ENCODE peak calls at places on chromosome 14, in nine cellular contexts. A, R, W, X, O, H, C, U and G are unnamed samples.

GRCh38 chr14:92987713-92988510 is 65.0 kb downstream of the CHGA start:
- DNase-seq in A (no peak), R (no peak), W (no peak), X (no peak), O (no peak), H (no peak), C (no peak), U (peak), G (no peak)

GRCh38 chr14:41785696-41786095 is 179.0 kb downstream of the LRFN5 start:
- DNase-seq in A (no peak), R (peak), W (no peak), X (no peak), O (no peak), H (no peak), C (no peak), U (no peak), G (no peak)

GRCh38 chr14:51614707-51615106 is 37.0 kb upstream of the FRMD6 start:
- DNase-seq in A (no peak), R (no peak), W (no peak), X (no peak), O (no peak), H (no peak), C (no peak), U (no peak), G (no peak)

GRCh38 chr14:67583711-67584644 is 16.1 kb downstream of the PIGH start:
- DNase-seq in A (no peak), R (peak), W (no peak), X (peak), O (no peak), H (peak), C (peak), U (peak), G (peak)

GRCh38 chr14:77009014-77009413 is 19.5 kb downstream of the IRF2BPL start:
- DNase-seq in A (peak), R (no peak), W (no peak), X (no peak), O (no peak), H (no peak), C (no peak), U (no peak), G (no peak)

GRCh38 chr14:99124482-99125104 is 147.4 kb downstream of the BCL11B start:
- DNase-seq in A (peak), R (no peak), W (no peak), X (no peak), O (no peak), H (no peak), C (peak), U (peak), G (no peak)

GRCh38 chr14:68665792-68666195 is 127.1 kb downstream of the ZFP36L1 start:
- DNase-seq in A (no peak), R (no peak), W (no peak), X (no peak), O (no peak), H (no peak), C (no peak), U (no peak), G (no peak)

GRCh38 chr14:41000350-41000749 is 606.3 kb upstream of the LRFN5 start:
- DNase-seq in A (no peak), R (no peak), W (no peak), X (no peak), O (no peak), H (no peak), C (no peak), U (no peak), G (no peak)

GRCh38 chr14:104431351-104431928 is 148.1 kb upstream of the C14orf180 start:
- DNase-seq in A (no peak), R (no peak), W (no peak), X (no peak), O (peak), H (no peak), C (no peak), U (no peak), G (no peak)

GRCh38 chr14:88384653-88385205 is 728 bp upstream of the SPATA7 start:
- DNase-seq in A (peak), R (no peak), W (no peak), X (no peak), O (no peak), H (peak), C (no peak), U (no peak), G (no peak)

GRCh38 chr14:73239463-73240241 is 2.3 kb downstream of the PAPLN start:
- DNase-seq in A (peak), R (peak), W (no peak), X (peak), O (peak), H (no peak), C (no peak), U (no peak), G (peak)

GRCh38 chr14:58151264-58151700 is 731 bp downstream of the ARMH4 start:
- DNase-seq in A (no peak), R (peak), W (no peak), X (peak), O (no peak), H (no peak), C (no peak), U (no peak), G (no peak)

GRCh38 chr14:69289811-69290520 is 30.0 kb downstream of the GALNT16 start:
- DNase-seq in A (no peak), R (no peak), W (no peak), X (no peak), O (no peak), H (no peak), C (no peak), U (no peak), G (no peak)

GRCh38 chr14:105862581-105863239 is 336.3 kb downstream of the TMEM121 start:
- DNase-seq in A (no peak), R (no peak), W (no peak), X (no peak), O (no peak), H (no peak), C (peak), U (peak), G (no peak)

GRCh38 chr14:56136571-56137498 is 18.6 kb downstream of the PELI2 start:
- DNase-seq in A (no peak), R (no peak), W (no peak), X (no peak), O (no peak), H (no peak), C (no peak), U (no peak), G (no peak)

GRCh38 chr14:50311337-50311973 is 574 bp downstream of the L2HGDH start:
- DNase-seq in A (no peak), R (no peak), W (no peak), X (peak), O (no peak), H (no peak), C (no peak), U (no peak), G (no peak)

GRCh38 chr14:23123419-23123818 is 4.4 kb upstream of the CEBPE start:
- DNase-seq in A (peak), R (no peak), W (no peak), X (no peak), O (no peak), H (peak), C (peak), U (peak), G (peak)

GRCh38 chr14:45298427-45299117 is 45.6 kb upstream of the MIS18BP1 start:
- DNase-seq in A (no peak), R (no peak), W (no peak), X (no peak), O (no peak), H (no peak), C (no peak), U (no peak), G (no peak)

GRCh38 chr14:105485720-105486332 is 860 bp upstream of the CRIP1 start:
- DNase-seq in A (no peak), R (peak), W (no peak), X (peak), O (no peak), H (peak), C (no peak), U (no peak), G (no peak)

GRCh38 chr14:49303952-49304516 is 282.1 kb downstream of the RPS29 start:
- DNase-seq in A (no peak), R (peak), W (no peak), X (peak), O (no peak), H (no peak), C (no peak), U (no peak), G (peak)

GRCh38 chr14:69154779-69155178 is 1.9 kb upstream of the DCAF5 start:
- DNase-seq in A (no peak), R (peak), W (no peak), X (peak), O (no peak), H (no peak), C (peak), U (no peak), G (no peak)

GRCh38 chr14:102085503-102085902 is 1.3 kb downstream of the HSP90AA1 start:
- DNase-seq in A (no peak), R (no peak), W (no peak), X (no peak), O (no peak), H (no peak), C (no peak), U (peak), G (no peak)

GRCh38 chr14:101616202-101616601 is 54.9 kb downstream of the DIO3 start:
- DNase-seq in A (no peak), R (no peak), W (no peak), X (no peak), O (no peak), H (no peak), C (no peak), U (no peak), G (no peak)

GRCh38 chr14:104281768-104282301 is 143.4 kb downstream of the KIF26A start:
- DNase-seq in A (no peak), R (no peak), W (no peak), X (no peak), O (no peak), H (no peak), C (peak), U (peak), G (no peak)

GRCh38 chr14:76882646-76883045 is 56.4 kb downstream of the LRRC74A start:
- DNase-seq in A (no peak), R (no peak), W (no peak), X (no peak), O (no peak), H (no peak), C (no peak), U (no peak), G (no peak)

DNA sequence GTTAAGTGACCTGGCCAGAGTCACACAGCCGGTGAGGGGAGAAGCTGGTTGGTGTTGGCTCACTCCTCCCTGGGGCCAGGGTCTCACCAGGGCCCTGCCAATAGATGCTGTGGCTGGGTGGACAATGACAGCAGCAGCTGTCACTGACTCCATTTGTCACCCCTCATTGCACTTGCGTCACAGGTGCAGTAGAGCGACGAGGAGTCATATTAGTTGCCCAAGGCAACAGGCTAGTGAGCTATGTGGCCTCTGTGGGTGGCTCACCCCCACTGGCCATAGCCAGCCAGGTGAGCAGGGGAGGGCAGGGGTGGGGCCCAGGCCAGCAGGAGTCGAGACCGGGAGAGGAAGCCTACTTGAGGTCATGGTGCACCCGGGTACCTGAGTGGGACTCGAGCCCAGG is 9.7 kb downstream of the SLC25A47 start:
- DNase-seq in A (no peak), R (no peak), W (no peak), X (no peak), O (no peak), H (no peak), C (no peak), U (no peak), G (no peak)
- TF ChIP-seq POLR2AphosphoS5 in A (no peak), R (no peak), W (no peak), X (no peak), O (peak), H (no peak), C (no peak), U (peak), G (no peak)

GRCh38 chr14:61973981-61974380 is 211.8 kb downstream of the SNAPC1 start:
- DNase-seq in A (no peak), R (no peak), W (no peak), X (no peak), O (no peak), H (no peak), C (no peak), U (no peak), G (no peak)
- TF ChIP-seq POLR2AphosphoS5 in A (no peak), R (no peak), W (no peak), X (no peak), O (no peak), H (no peak), C (no peak), U (no peak), G (no peak)

DNA sequence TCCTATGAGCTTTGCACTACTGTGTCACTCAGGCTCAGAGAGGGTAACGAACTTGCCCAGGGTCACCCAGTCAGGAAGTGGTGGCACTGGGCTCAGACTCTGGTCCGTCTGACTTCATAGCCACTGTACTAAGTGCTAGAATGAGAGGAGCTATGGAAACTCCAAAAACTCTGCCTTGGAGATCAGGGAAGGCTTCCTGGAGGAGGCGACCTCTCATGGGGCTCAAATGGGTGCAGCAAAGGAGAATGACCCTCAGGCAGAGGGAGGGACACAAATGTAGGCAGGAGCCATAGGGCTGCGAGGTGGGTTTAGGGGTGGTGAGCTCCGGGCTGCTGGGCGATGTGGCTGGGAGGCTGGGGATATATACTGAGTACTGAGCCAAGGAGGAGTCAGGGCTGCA is 3.2 kb downstream of the CCDC197 start:
- DNase-seq in A (no peak), R (no peak), W (no peak), X (no peak), O (no peak), H (no peak), C (no peak), U (no peak), G (no peak)
- TF ChIP-seq POLR2AphosphoS5 in A (no peak), R (no peak), W (no peak), X (no peak), O (no peak), H (no peak), C (no peak), U (no peak), G (no peak)

DNA sequence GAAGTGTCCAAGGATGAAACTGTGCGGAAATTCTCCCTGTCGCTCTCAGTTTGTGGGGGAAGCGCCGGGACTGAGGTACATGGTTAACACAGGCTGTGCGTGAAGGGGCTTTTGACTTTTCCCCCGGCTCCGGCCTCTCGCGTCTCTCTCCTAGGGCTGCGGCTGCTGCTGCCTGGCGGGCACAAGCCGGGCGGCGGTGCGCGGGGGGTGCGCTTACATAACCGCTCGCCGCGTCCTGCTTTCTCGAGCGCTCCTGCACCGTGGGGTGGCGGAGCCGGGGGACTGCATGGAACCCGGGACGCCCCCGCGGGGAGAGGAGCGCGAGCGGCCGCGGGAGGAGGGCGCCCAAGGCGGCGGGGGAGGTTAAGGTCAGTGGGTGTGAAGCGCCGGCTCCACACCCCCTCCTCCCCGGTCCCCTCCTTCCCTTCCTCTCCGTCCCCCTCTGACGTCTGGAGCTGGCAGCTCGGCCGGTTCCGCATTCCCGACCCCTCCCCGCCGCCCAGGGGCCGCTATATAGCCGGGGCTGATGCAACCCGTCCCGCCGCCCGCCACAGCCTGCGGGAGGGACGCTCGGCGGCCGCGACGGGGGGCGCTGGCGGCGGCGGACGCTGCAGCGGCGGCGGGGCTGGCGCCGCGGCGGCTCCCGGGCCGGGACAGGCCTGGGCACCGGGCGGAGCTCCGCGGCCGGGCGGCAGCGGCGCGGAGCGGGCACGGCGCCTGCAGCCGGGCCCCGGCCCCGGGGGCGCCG is at the start of gene JDP2:
- DNase-seq in A (peak), R (peak), W (no peak), X (peak), O (peak), H (peak), C (peak), U (peak), G (peak)
- TF ChIP-seq POLR2AphosphoS5 in A (peak), R (peak), W (no peak), X (no peak), O (no peak), H (no peak), C (peak), U (peak), G (peak)

GRCh38 chr14:43938588-43939281 is 568.3 kb downstream of the FSCB start:
- DNase-seq in A (no peak), R (peak), W (no peak), X (no peak), O (no peak), H (no peak), C (no peak), U (peak), G (no peak)
- TF ChIP-seq POLR2AphosphoS5 in A (no peak), R (no peak), W (no peak), X (no peak), O (no peak), H (no peak), C (no peak), U (no peak), G (no peak)

GRCh38 chr14:24145700-24146621 is at the start of gene PSME2:
- DNase-seq in A (no peak), R (no peak), W (no peak), X (peak), O (no peak), H (no peak), C (no peak), U (no peak), G (no peak)
- TF ChIP-seq POLR2AphosphoS5 in A (no peak), R (peak), W (peak), X (peak), O (peak), H (no peak), C (peak), U (no peak), G (no peak)

DNA sequence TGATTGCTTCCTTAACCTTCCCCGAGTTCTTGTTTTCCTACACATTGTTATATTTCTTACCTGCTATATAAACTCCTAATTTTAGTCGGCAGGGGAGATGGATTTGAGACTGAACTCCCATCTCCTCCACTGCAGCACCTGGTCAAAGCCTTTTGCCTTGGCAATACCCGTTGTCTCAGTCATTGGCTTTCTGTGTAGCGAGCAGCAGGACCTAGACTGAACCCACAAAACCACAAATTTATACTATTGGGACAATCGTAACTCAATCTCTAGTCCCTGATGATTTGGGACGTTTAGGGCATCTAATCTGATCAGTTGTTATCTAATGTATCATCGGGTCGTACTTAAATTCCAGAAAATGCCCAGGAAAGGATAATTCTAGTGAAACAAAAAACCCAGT is 37.8 kb upstream of the BAZ1A start:
- DNase-seq in A (no peak), R (no peak), W (no peak), X (no peak), O (no peak), H (no peak), C (no peak), U (no peak), G (no peak)
- TF ChIP-seq POLR2AphosphoS5 in A (no peak), R (no peak), W (no peak), X (no peak), O (no peak), H (no peak), C (no peak), U (no peak), G (no peak)